ENCODE peak calls at places on chromosomes 7 and 10, in nine cellular contexts. S, C, Y, D, G, N, O, X and I are unnamed samples.

GRCh38 chr10:57694956-57695605 is 572.6 kb downstream of the IPMK start:
- DNase-seq in S (peak; percentile 19), C (no peak), Y (no peak), D (no peak), G (no peak), N (no peak), O (no peak), X (no peak), I (no peak)

GRCh38 chr10:83127942-83128575 is 1011.2 kb upstream of the GHITM start:
- DNase-seq in S (no peak), C (no peak), Y (peak; percentile 7), D (no peak), G (no peak), N (no peak), O (no peak), X (no peak), I (no peak)

GRCh38 chr7:94182721-94183120 is 178.6 kb upstream of the BET1 start:
- DNase-seq in S (no peak), C (no peak), Y (no peak), D (no peak), G (no peak), N (no peak), O (no peak), X (no peak), I (no peak)

GRCh38 chr7:138176060-138176459 is 99.8 kb downstream of the AKR1D1 start:
- DNase-seq in S (no peak), C (no peak), Y (no peak), D (no peak), G (no peak), N (no peak), O (no peak), X (no peak), I (no peak)

GRCh38 chr10:72254891-72255568 is 18.7 kb upstream of the DDIT4 start:
- DNase-seq in S (peak; percentile 48), C (peak; percentile 80), Y (no peak), D (peak; percentile 96), G (peak; percentile 64), N (peak; percentile 84), O (peak; percentile 46), X (no peak), I (no peak)

GRCh38 chr10:98170249-98171117 is 36.0 kb downstream of the R3HCC1L start:
- DNase-seq in S (peak; percentile 16), C (peak; percentile 82), Y (no peak), D (peak; percentile 61), G (peak; percentile 36), N (peak; percentile 63), O (peak; percentile 32), X (peak; percentile 1), I (peak; percentile 54)

GRCh38 chr10:76067447-76067846 is 636.0 kb downstream of the LRMDA start:
- DNase-seq in S (no peak), C (no peak), Y (no peak), D (no peak), G (no peak), N (no peak), O (no peak), X (no peak), I (no peak)

GRCh38 chr10:71659050-71659738 is 60.4 kb downstream of the C10orf105 start:
- DNase-seq in S (no peak), C (peak; percentile 50), Y (no peak), D (no peak), G (no peak), N (peak; percentile 36), O (no peak), X (no peak), I (no peak)

GRCh38 chr10:27464993-27465392 is 39.1 kb upstream of the RAB18 start:
- DNase-seq in S (no peak), C (no peak), Y (no peak), D (no peak), G (no peak), N (no peak), O (peak; percentile 13), X (no peak), I (no peak)

GRCh38 chr7:159112136-159113011 is 32.3 kb downstream of the VIPR2 start:
- DNase-seq in S (no peak), C (no peak), Y (no peak), D (no peak), G (no peak), N (no peak), O (peak; percentile 58), X (peak; percentile 17), I (no peak)

GRCh38 chr7:13727279-13727678 is 262.2 kb downstream of the ETV1 start:
- DNase-seq in S (no peak), C (no peak), Y (no peak), D (no peak), G (no peak), N (no peak), O (no peak), X (no peak), I (no peak)

GRCh38 chr10:314871-315270 is 179.6 kb downstream of the ZMYND11 start:
- DNase-seq in S (no peak), C (no peak), Y (no peak), D (no peak), G (no peak), N (no peak), O (peak; percentile 52), X (no peak), I (no peak)

GRCh38 chr10:103184615-103185014 is 8.5 kb downstream of the NT5C2 start:
- DNase-seq in S (no peak), C (no peak), Y (no peak), D (no peak), G (no peak), N (no peak), O (no peak), X (no peak), I (no peak)

GRCh38 chr7:2811476-2812118 is 32.5 kb downstream of the GNA12 start:
- DNase-seq in S (no peak), C (peak; percentile 24), Y (no peak), D (no peak), G (no peak), N (peak; percentile 47), O (no peak), X (no peak), I (no peak)

GRCh38 chr10:117424171-117424570 is 48.9 kb upstream of the PDZD8 start:
- DNase-seq in S (no peak), C (no peak), Y (no peak), D (no peak), G (no peak), N (no peak), O (no peak), X (no peak), I (no peak)

GRCh38 chr7:110994028-110994967 is 96.6 kb upstream of the LRRN3 start:
- DNase-seq in S (no peak), C (no peak), Y (no peak), D (no peak), G (no peak), N (no peak), O (peak; percentile 46), X (no peak), I (no peak)

GRCh38 chr7:7970620-7971307 is 2.2 kb downstream of the GLCCI1 start:
- DNase-seq in S (peak; percentile 55), C (no peak), Y (no peak), D (no peak), G (peak; percentile 18), N (no peak), O (peak; percentile 46), X (no peak), I (no peak)